ENCODE peak calls at places on chromosomes 3 and 15, in four cellular contexts. W is psoas muscle, S is vagina, I is pancreas. O is an unnamed sample.

GRCh38 chr3:115428825-115429224 is 194.5 kb upstream of the GAP43 start:
- DNase-seq in W (no peak), S (no peak), I (no peak), O (no peak)

GRCh38 chr15:60362318-60363023 is 35.3 kb downstream of the ANXA2 start:
- DNase-seq in W (no peak), I (no peak), S (no peak), O (peak; percentile 90)

GRCh38 chr15:63385911-63386531 is 4.4 kb upstream of the CA12 start:
- DNase-seq in I (no peak), S (no peak), W (no peak), O (no peak)

GRCh38 chr3:57194641-57195040 is 5.1 kb downstream of the HESX1 start:
- DNase-seq in S (no peak), I (no peak), W (no peak), O (no peak)

GRCh38 chr3:32157600-32158264 is 51.3 kb downstream of the GPD1L start:
- DNase-seq in W (no peak), S (no peak), I (no peak), O (no peak)

GRCh38 chr3:102660653-102661052 is 225.8 kb downstream of the ZPLD1 start:
- DNase-seq in I (no peak), S (no peak), W (no peak), O (no peak)

GRCh38 chr3:30193625-30194044 is 412.8 kb upstream of the TGFBR2 start:
- DNase-seq in S (no peak), I (no peak), W (no peak), O (no peak)

GRCh38 chr3:119331661-119332060 is 37.5 kb downstream of the ARHGAP31 start:
- DNase-seq in I (no peak), W (no peak), S (no peak), O (peak; percentile 34)

GRCh38 chr3:130934442-130935089 is 40.7 kb downstream of the ATP2C1 start:
- DNase-seq in I (no peak), S (no peak), W (no peak), O (no peak)

GRCh38 chr3:185827595-185828344 is 2.9 kb upstream of the IGF2BP2 start:
- DNase-seq in W (no peak), I (no peak), S (no peak), O (no peak)

DNA sequence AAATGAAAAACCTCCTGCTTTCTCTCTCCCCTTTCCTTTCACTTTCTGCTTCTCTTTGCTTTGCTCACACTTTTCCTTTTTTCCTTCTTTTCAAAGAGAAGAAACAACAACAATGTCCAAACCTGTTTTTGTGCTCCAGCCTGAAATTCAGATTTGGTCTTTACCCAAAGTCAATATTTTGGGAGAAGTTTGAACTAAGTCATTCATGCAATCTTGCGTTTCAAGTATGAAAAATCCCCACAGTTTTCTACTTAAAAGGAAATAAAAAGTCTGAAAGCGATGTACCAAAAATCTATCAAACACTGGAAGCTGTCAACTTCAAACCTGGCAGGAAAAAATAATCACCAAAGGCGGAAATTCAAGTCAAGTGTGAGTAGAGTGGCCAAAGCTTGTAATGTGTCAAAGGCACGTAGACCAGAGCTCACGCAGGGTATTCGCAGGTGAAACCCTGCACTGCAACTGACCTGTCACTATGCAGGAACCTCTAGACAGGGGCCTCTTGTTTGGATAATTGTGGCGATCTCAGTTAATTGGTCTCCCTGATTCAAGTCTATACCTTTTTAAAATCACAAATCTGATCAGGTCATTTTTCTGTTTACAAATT is 118.8 kb upstream of the GALNT15 start:
- DNase-seq in I (no peak), W (no peak), S (no peak), O (no peak)
- H3K4me3 ChIP-seq in I (no peak overlapping the region), W (peak overlapping the region; percentile 43), S (no peak overlapping the region), O (no peak overlapping the region)

GRCh38 chr15:94580186-94580585 is 348.8 kb downstream of the MCTP2 start:
- DNase-seq in W (no peak), S (no peak), I (no peak), O (no peak)

GRCh38 chr15:94579261-94579660 is 347.9 kb downstream of the MCTP2 start:
- DNase-seq in S (no peak), I (no peak), W (no peak), O (no peak)

GRCh38 chr15:94582368-94582767 is 351.0 kb downstream of the MCTP2 start:
- DNase-seq in W (no peak), I (no peak), S (no peak), O (peak; percentile 3)

DNA sequence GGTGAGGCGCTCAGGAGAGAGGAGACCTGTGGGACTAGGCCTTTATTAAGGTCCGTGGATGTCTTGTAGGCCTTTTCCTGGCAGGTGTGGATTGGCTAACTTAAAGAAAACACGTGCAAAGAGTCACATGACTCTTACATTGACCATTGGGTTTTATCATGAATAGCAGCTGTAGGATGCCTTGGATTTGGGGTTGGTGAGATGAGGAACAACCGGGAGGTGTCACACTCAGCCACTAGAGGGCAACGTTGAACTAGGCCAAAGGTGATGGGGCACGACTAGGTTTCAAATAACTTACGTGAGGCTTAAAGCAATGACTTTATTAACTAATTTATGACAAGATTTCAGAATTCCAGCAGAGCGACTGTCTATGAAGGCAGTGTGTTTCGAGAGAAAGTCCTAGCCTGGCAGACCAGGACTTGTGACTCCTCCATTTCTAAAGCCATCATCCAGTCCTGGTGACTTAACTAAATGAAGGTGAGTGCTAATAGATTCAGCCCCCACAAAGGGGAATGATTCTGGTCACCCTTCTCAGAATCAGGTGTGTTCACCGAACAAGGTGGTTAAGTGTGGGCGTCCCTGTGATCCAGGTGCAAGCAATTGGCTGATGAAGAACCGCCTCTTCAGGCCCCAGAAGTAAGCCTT is 345.6 kb downstream of the MCTP2 start:
- DNase-seq in W (no peak), I (peak; percentile 21), S (no peak), O (peak; percentile 6)
- TF ChIP-seq CTCF in W (peak; percentile 26), I (peak; percentile 35), S (peak; percentile 23), O (peak; percentile 50)

DNA sequence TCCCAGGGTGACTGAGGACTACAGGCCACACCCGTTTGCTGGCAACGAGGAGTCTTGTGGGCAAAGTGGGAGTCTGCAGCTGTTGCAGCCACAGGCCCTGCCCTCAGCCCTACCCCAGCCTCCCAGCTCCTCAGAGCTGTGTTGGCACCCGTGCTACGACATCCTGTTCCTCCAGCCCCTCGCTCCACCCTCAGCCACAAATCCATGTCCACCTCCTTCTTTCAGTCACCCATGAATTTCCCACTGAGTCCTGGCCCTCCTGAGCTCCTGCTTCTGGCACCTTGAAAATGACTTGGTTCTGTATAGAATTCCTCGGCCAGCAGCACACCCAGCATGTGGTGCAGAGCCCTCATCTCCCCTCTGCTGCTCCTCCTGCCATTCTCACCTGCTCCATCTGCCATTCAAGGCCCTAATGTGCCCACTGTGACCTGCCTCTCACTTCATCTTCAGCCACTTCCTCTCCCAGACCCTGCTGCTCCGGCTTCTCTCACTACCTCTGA is 20.9 kb upstream of the VILL start:
- DNase-seq in I (no peak), W (no peak), S (no peak), O (no peak)
- H3K4me3 ChIP-seq in I (no peak overlapping the region), W (no peak overlapping the region), S (no peak overlapping the region), O (no peak overlapping the region)

GRCh38 chr3:19146685-19147650 is 1.3 kb upstream of the KCNH8 start:
- DNase-seq in S (no peak), I (peak; percentile 85), W (peak; percentile 51), O (peak; percentile 13)
- TF ChIP-seq CTCF in S (no peak), I (peak; percentile 27), W (peak; percentile 40), O (peak; percentile 34)

O was measured in fibroblast of villous mesenchyme.